ENCODE peak calls at places on chromosomes 12 and 14, in five cellular contexts. One of them, this sample, is unnamed.

GRCh38 chr12:118183711-118184110 is 47.8 kb downstream of the PEBP1 start:
- DNase-seq in breast epithelium: no peak
- DNase-seq in GM12891: no peak
- DNase-seq in lower leg skin: no peak
- DNase-seq in endothelial cell of umbilical vein: peak
- DNase-seq in this sample: no peak

GRCh38 chr14:34220311-34220710 is 241.7 kb downstream of the SPTSSA start:
- DNase-seq in breast epithelium: no peak
- DNase-seq in GM12891: no peak
- DNase-seq in lower leg skin: no peak
- DNase-seq in endothelial cell of umbilical vein: no peak
- DNase-seq in this sample: no peak

GRCh38 chr14:88879016-88879415 is 54.6 kb downstream of the TTC8 start:
- DNase-seq in breast epithelium: no peak
- DNase-seq in GM12891: no peak
- DNase-seq in lower leg skin: no peak
- DNase-seq in endothelial cell of umbilical vein: peak
- DNase-seq in this sample: peak

GRCh38 chr12:50960130-50960529 is 7.8 kb downstream of the HIGD1C start:
- DNase-seq in breast epithelium: no peak
- DNase-seq in GM12891: no peak
- DNase-seq in lower leg skin: no peak
- DNase-seq in endothelial cell of umbilical vein: no peak
- DNase-seq in this sample: no peak

GRCh38 chr14:75147423-75148071 is 20.7 kb upstream of the NEK9 start:
- DNase-seq in breast epithelium: peak
- DNase-seq in GM12891: no peak
- DNase-seq in lower leg skin: peak
- DNase-seq in endothelial cell of umbilical vein: peak
- DNase-seq in this sample: no peak

GRCh38 chr12:20369164-20370000 is 1.0 kb downstream of the PDE3A start:
- DNase-seq in breast epithelium: no peak
- DNase-seq in GM12891: no peak
- DNase-seq in lower leg skin: peak
- DNase-seq in endothelial cell of umbilical vein: peak
- DNase-seq in this sample: no peak

GRCh38 chr12:24470050-24470449 is 478.9 kb downstream of the BCAT1 start:
- DNase-seq in breast epithelium: no peak
- DNase-seq in GM12891: no peak
- DNase-seq in lower leg skin: no peak
- DNase-seq in endothelial cell of umbilical vein: no peak
- DNase-seq in this sample: no peak

GRCh38 chr14:102949062-102949800 is 26.8 kb downstream of the AMN start:
- DNase-seq in breast epithelium: no peak
- DNase-seq in GM12891: no peak
- DNase-seq in lower leg skin: no peak
- DNase-seq in endothelial cell of umbilical vein: no peak
- DNase-seq in this sample: no peak

GRCh38 chr12:54579696-54580333 is 8.6 kb downstream of the PPP1R1A start:
- DNase-seq in breast epithelium: peak
- DNase-seq in GM12891: peak
- DNase-seq in lower leg skin: peak
- DNase-seq in endothelial cell of umbilical vein: peak
- DNase-seq in this sample: peak

GRCh38 chr14:95110178-95110577 is 47.2 kb downstream of the DICER1 start:
- DNase-seq in breast epithelium: no peak
- DNase-seq in GM12891: no peak
- DNase-seq in lower leg skin: no peak
- DNase-seq in endothelial cell of umbilical vein: no peak
- DNase-seq in this sample: no peak

GRCh38 chr12:31574803-31575573 is 15.9 kb downstream of the DENND5B start:
- DNase-seq in breast epithelium: no peak
- DNase-seq in GM12891: no peak
- DNase-seq in lower leg skin: no peak
- DNase-seq in endothelial cell of umbilical vein: peak
- DNase-seq in this sample: no peak

GRCh38 chr14:86296173-86296572 is 766.2 kb downstream of the FLRT2 start:
- DNase-seq in breast epithelium: no peak
- DNase-seq in GM12891: no peak
- DNase-seq in lower leg skin: no peak
- DNase-seq in endothelial cell of umbilical vein: no peak
- DNase-seq in this sample: no peak

GRCh38 chr12:6606331-6607131 is 648 bp downstream of the CHD4 start:
- DNase-seq in breast epithelium: peak
- DNase-seq in GM12891: no peak
- DNase-seq in lower leg skin: peak
- DNase-seq in endothelial cell of umbilical vein: peak
- DNase-seq in this sample: peak

GRCh38 chr12:41924111-41924510 is 220.6 kb downstream of the GXYLT1 start:
- DNase-seq in breast epithelium: no peak
- DNase-seq in GM12891: no peak
- DNase-seq in lower leg skin: no peak
- DNase-seq in endothelial cell of umbilical vein: no peak
- DNase-seq in this sample: no peak

GRCh38 chr12:96237465-96238077 is 43.4 kb downstream of the ELK3 start:
- DNase-seq in breast epithelium: no peak
- DNase-seq in GM12891: no peak
- DNase-seq in lower leg skin: peak
- DNase-seq in endothelial cell of umbilical vein: peak
- DNase-seq in this sample: peak

GRCh38 chr14:64958201-64958600 is 13.9 kb downstream of the RAB15 start:
- DNase-seq in breast epithelium: no peak
- DNase-seq in GM12891: no peak
- DNase-seq in lower leg skin: no peak
- DNase-seq in endothelial cell of umbilical vein: no peak
- DNase-seq in this sample: no peak

GRCh38 chr12:46699986-46700385 is 125.8 kb downstream of the SLC38A4 start:
- DNase-seq in breast epithelium: no peak
- DNase-seq in GM12891: no peak
- DNase-seq in lower leg skin: no peak
- DNase-seq in endothelial cell of umbilical vein: no peak
- DNase-seq in this sample: no peak

GRCh38 chr12:40152783-40153383 is 47.0 kb upstream of the SLC2A13 start:
- DNase-seq in breast epithelium: no peak
- DNase-seq in GM12891: no peak
- DNase-seq in lower leg skin: peak
- DNase-seq in endothelial cell of umbilical vein: peak
- DNase-seq in this sample: no peak

GRCh38 chr14:28308727-28309126 is 457.9 kb upstream of the FOXG1 start:
- DNase-seq in breast epithelium: no peak
- DNase-seq in GM12891: no peak
- DNase-seq in lower leg skin: no peak
- DNase-seq in endothelial cell of umbilical vein: peak
- DNase-seq in this sample: no peak

GRCh38 chr12:104243551-104243950 is 28.0 kb downstream of the TXNRD1 start:
- DNase-seq in breast epithelium: no peak
- DNase-seq in GM12891: no peak
- DNase-seq in lower leg skin: no peak
- DNase-seq in endothelial cell of umbilical vein: no peak
- DNase-seq in this sample: no peak

GRCh38 chr12:76037130-76038105 is 5.8 kb upstream of the PHLDA1 start:
- DNase-seq in breast epithelium: no peak
- DNase-seq in GM12891: no peak
- DNase-seq in lower leg skin: no peak
- DNase-seq in endothelial cell of umbilical vein: peak
- DNase-seq in this sample: no peak

GRCh38 chr12:130169924-130170323 is 7.7 kb downstream of the FZD10 start:
- DNase-seq in breast epithelium: no peak
- DNase-seq in GM12891: no peak
- DNase-seq in lower leg skin: no peak
- DNase-seq in endothelial cell of umbilical vein: no peak
- DNase-seq in this sample: no peak

GRCh38 chr14:100285021-100285912 is 21.0 kb downstream of the SLC25A29 start:
- DNase-seq in breast epithelium: peak
- DNase-seq in GM12891: peak
- DNase-seq in lower leg skin: no peak
- DNase-seq in endothelial cell of umbilical vein: peak
- DNase-seq in this sample: peak

GRCh38 chr12:58341791-58342190 is 400.4 kb downstream of the ATP23 start:
- DNase-seq in breast epithelium: no peak
- DNase-seq in GM12891: no peak
- DNase-seq in lower leg skin: no peak
- DNase-seq in endothelial cell of umbilical vein: peak
- DNase-seq in this sample: no peak

GRCh38 chr14:56905282-56905681 is 95.0 kb upstream of the OTX2 start:
- DNase-seq in breast epithelium: no peak
- DNase-seq in GM12891: no peak
- DNase-seq in lower leg skin: no peak
- DNase-seq in endothelial cell of umbilical vein: no peak
- DNase-seq in this sample: no peak

GRCh38 chr12:56684745-56685369 is 3.2 kb downstream of the PTGES3 start:
- DNase-seq in breast epithelium: peak
- DNase-seq in GM12891: no peak
- DNase-seq in lower leg skin: no peak
- DNase-seq in endothelial cell of umbilical vein: peak
- DNase-seq in this sample: no peak

GRCh38 chr12:75116611-75117010 is 93.0 kb downstream of the KCNC2 start:
- DNase-seq in breast epithelium: no peak
- DNase-seq in GM12891: no peak
- DNase-seq in lower leg skin: no peak
- DNase-seq in endothelial cell of umbilical vein: no peak
- DNase-seq in this sample: no peak

GRCh38 chr14:78448483-78449094 is 278.4 kb downstream of the NRXN3 start:
- DNase-seq in breast epithelium: no peak
- DNase-seq in GM12891: peak
- DNase-seq in lower leg skin: peak
- DNase-seq in endothelial cell of umbilical vein: peak
- DNase-seq in this sample: peak

GRCh38 chr14:49581961-49582210 is 4.3 kb downstream of the RPS29 start:
- DNase-seq in breast epithelium: no peak
- DNase-seq in GM12891: no peak
- DNase-seq in lower leg skin: no peak
- DNase-seq in endothelial cell of umbilical vein: no peak
- DNase-seq in this sample: no peak
- TF ChIP-seq POLR2A in breast epithelium: no peak
- TF ChIP-seq POLR2A in GM12891: no peak
- TF ChIP-seq POLR2A in lower leg skin: no peak
- TF ChIP-seq POLR2A in endothelial cell of umbilical vein: no peak
- TF ChIP-seq POLR2A in this sample: no peak

GRCh38 chr12:52909256-52909655 is 4.4 kb upstream of the KRT8 start:
- DNase-seq in breast epithelium: no peak
- DNase-seq in GM12891: no peak
- DNase-seq in lower leg skin: no peak
- DNase-seq in endothelial cell of umbilical vein: no peak
- DNase-seq in this sample: no peak

GRCh38 chr12:52909796-52910195 is 4.9 kb upstream of the KRT8 start:
- DNase-seq in breast epithelium: no peak
- DNase-seq in GM12891: no peak
- DNase-seq in lower leg skin: no peak
- DNase-seq in endothelial cell of umbilical vein: no peak
- DNase-seq in this sample: no peak

GRCh38 chr12:52906049-52906645 is 1.3 kb upstream of the KRT8 start:
- DNase-seq in breast epithelium: no peak
- DNase-seq in GM12891: no peak
- DNase-seq in lower leg skin: no peak
- DNase-seq in endothelial cell of umbilical vein: no peak
- DNase-seq in this sample: no peak

GRCh38 chr12:52910248-52910883 is 5.5 kb upstream of the KRT8 start:
- DNase-seq in breast epithelium: no peak
- DNase-seq in GM12891: no peak
- DNase-seq in lower leg skin: no peak
- DNase-seq in endothelial cell of umbilical vein: no peak
- DNase-seq in this sample: no peak

DNA sequence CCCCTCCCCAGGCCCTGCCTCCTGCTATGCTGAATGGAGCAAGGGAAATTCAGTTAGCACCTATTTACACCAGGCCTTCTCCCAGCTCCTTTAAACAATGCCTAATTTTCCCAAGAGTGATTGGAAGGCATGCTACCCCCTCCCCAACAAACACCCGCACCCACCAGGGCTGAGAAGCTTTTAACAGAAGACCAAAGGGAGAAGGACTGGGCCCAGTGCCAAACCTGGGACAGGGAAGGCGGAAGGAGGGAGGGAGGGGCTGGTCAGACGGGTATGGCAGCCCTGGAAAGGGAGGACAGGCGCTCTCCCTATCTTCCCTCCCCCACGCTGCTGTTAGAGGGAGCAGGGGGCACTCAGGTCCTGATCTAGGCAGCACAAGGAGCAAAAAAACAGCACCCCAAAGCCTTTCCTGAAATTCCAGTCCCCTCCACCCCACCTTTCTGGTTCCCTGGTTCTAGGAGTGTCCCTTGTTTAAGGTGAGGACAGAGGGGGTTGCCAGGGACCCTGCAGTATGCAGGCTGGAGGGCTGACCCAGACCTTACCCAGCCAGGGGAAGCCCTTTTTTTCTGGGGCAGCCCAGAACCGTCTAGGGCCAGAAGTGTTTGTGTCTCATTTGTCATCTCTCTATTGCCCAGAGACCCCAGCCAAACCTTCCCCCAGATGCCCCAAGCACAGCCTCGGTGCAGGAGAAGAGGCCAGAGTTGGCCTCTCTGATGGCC is 2.4 kb upstream of the KRT8 start:
- DNase-seq in breast epithelium: peak
- DNase-seq in GM12891: no peak
- DNase-seq in lower leg skin: peak
- DNase-seq in endothelial cell of umbilical vein: peak
- DNase-seq in this sample: no peak
- TF ChIP-seq POLR2A in breast epithelium: no peak
- TF ChIP-seq POLR2A in GM12891: no peak
- TF ChIP-seq POLR2A in lower leg skin: no peak
- TF ChIP-seq POLR2A in endothelial cell of umbilical vein: no peak
- TF ChIP-seq POLR2A in this sample: no peak

DNA sequence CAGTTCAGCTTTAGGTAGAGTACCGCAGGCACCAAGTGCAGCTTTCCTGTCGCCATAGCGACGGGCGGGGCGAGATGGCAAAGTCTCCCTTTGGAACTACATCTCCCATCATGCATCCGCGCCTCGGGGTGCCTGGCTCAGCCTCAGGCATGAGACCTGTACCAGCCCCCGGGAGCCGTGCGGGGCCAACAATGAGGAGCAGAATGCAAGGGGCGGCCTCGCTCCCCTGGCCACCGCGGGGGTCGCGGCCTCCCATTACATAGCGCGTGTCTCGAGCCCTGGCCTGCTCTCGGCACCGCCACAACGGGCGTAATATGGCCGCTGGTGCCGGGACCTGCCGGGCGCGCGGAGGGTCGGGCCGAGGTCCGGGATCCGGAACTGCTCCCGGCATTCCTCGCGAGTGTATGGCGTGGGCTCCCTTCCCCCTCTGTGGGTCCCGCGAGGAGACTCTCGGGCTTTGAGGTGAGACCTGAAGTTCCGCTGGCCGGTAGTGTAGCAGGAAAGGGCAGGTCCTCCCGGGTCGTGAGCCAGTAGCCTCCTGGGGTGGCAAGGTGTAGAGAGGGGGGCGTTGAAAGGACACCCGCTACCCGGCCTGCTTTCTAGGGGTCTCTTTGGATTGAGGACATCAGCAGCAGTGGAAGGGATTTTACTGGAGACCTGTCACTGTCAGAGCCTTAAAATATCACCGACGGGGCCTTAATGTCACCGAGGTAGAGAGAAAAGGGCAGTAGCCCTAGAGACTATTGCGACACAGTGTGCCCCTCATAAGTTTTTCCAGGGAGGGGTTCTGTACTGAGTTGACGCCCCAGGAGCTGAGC is at the start of gene THTPA:
- DNase-seq in breast epithelium: peak
- DNase-seq in GM12891: peak
- DNase-seq in lower leg skin: peak
- DNase-seq in endothelial cell of umbilical vein: peak
- DNase-seq in this sample: peak
- TF ChIP-seq POLR2A in breast epithelium: no peak
- TF ChIP-seq POLR2A in GM12891: peak
- TF ChIP-seq POLR2A in lower leg skin: no peak
- TF ChIP-seq POLR2A in endothelial cell of umbilical vein: peak
- TF ChIP-seq POLR2A in this sample: peak

GRCh38 chr12:4272014-4272975 is 1.3 kb upstream of the CCND2 start:
- DNase-seq in breast epithelium: no peak
- DNase-seq in GM12891: peak
- DNase-seq in lower leg skin: peak
- DNase-seq in endothelial cell of umbilical vein: peak
- DNase-seq in this sample: peak
- TF ChIP-seq POLR2A in breast epithelium: no peak
- TF ChIP-seq POLR2A in GM12891: peak
- TF ChIP-seq POLR2A in lower leg skin: no peak
- TF ChIP-seq POLR2A in endothelial cell of umbilical vein: no peak
- TF ChIP-seq POLR2A in this sample: no peak